ENCODE peak calls at places on chromosomes 16 and 17, in six cellular contexts. One of them, this sample, is unnamed.
A peak's percentile ranks its signal among the peaks of the same experiment; 100 is the strongest.

GRCh38 chr16:50708373-50709060 is 15.1 kb downstream of the NOD2 start:
- DNase-seq in upper lobe of left lung: peak; percentile 39
- DNase-seq in A549: no peak
- DNase-seq in ovary: no peak
- DNase-seq in H1: no peak
- DNase-seq in stomach: no peak
- DNase-seq in this sample: no peak

GRCh38 chr16:50671644-50672260 is 9.4 kb downstream of the SNX20 start:
- DNase-seq in upper lobe of left lung: no peak
- DNase-seq in A549: peak; percentile 62
- DNase-seq in ovary: no peak
- DNase-seq in H1: peak; percentile 74
- DNase-seq in stomach: no peak
- DNase-seq in this sample: no peak

GRCh38 chr16:106623-107324 is 28.7 kb downstream of the MPG start:
- DNase-seq in upper lobe of left lung: peak; percentile 66
- DNase-seq in A549: peak; percentile 86
- DNase-seq in ovary: no peak
- DNase-seq in H1: peak; percentile 70
- DNase-seq in stomach: peak; percentile 68
- DNase-seq in this sample: peak; percentile 65

GRCh38 chr16:50263940-50264929 is 2.1 kb upstream of the ADCY7 start:
- DNase-seq in upper lobe of left lung: peak; percentile 21
- DNase-seq in A549: peak; percentile 48
- DNase-seq in ovary: no peak
- DNase-seq in H1: no peak
- DNase-seq in stomach: no peak
- DNase-seq in this sample: no peak

GRCh38 chr16:2090481-2090797 is 42.7 kb downstream of the TSC2 start:
- DNase-seq in upper lobe of left lung: no peak
- DNase-seq in A549: no peak
- DNase-seq in ovary: no peak
- DNase-seq in H1: no peak
- DNase-seq in stomach: peak; percentile 57
- DNase-seq in this sample: no peak

GRCh38 chr17:66602659-66603363 is 232.1 kb upstream of the CACNG5 start:
- DNase-seq in upper lobe of left lung: no peak
- DNase-seq in A549: no peak
- DNase-seq in ovary: no peak
- DNase-seq in H1: no peak
- DNase-seq in stomach: no peak
- DNase-seq in this sample: no peak

GRCh38 chr17:40958086-40958953 is 8.4 kb downstream of the KRT39 start:
- DNase-seq in upper lobe of left lung: no peak
- DNase-seq in A549: no peak
- DNase-seq in ovary: no peak
- DNase-seq in H1: no peak
- DNase-seq in stomach: peak; percentile 58
- DNase-seq in this sample: no peak

GRCh38 chr17:6567528-6568185 is 11.3 kb upstream of the PITPNM3 start:
- DNase-seq in upper lobe of left lung: peak; percentile 82
- DNase-seq in A549: no peak
- DNase-seq in ovary: no peak
- DNase-seq in H1: peak; percentile 57
- DNase-seq in stomach: peak; percentile 49
- DNase-seq in this sample: no peak

GRCh38 chr17:38942641-38943040 is 17.2 kb downstream of the LASP1NB start:
- DNase-seq in upper lobe of left lung: no peak
- DNase-seq in A549: no peak
- DNase-seq in ovary: no peak
- DNase-seq in H1: no peak
- DNase-seq in stomach: no peak
- DNase-seq in this sample: no peak

GRCh38 chr16:24717411-24717810 is 12.0 kb upstream of the TNRC6A start:
- DNase-seq in upper lobe of left lung: no peak
- DNase-seq in A549: no peak
- DNase-seq in ovary: no peak
- DNase-seq in H1: no peak
- DNase-seq in stomach: no peak
- DNase-seq in this sample: peak; percentile 47

GRCh38 chr16:23742761-23743160 is 12.1 kb upstream of the CHP2 start:
- DNase-seq in upper lobe of left lung: no peak
- DNase-seq in A549: no peak
- DNase-seq in ovary: no peak
- DNase-seq in H1: no peak
- DNase-seq in stomach: no peak
- DNase-seq in this sample: no peak

GRCh38 chr17:40430272-40431230 is 12.7 kb upstream of the IGFBP4 start:
- DNase-seq in upper lobe of left lung: no peak
- DNase-seq in A549: no peak
- DNase-seq in ovary: peak; percentile 6
- DNase-seq in H1: no peak
- DNase-seq in stomach: peak; percentile 1
- DNase-seq in this sample: no peak

GRCh38 chr17:63304704-63305261 is 141.3 kb downstream of the CYB561 start:
- DNase-seq in upper lobe of left lung: no peak
- DNase-seq in A549: no peak
- DNase-seq in ovary: no peak
- DNase-seq in H1: no peak
- DNase-seq in stomach: no peak
- DNase-seq in this sample: no peak
- H3K9me3 ChIP-seq in upper lobe of left lung: no peaks in the 10 kb centered on the region
- H3K9me3 ChIP-seq in A549: no peaks in the 10 kb centered on the region
- H3K9me3 ChIP-seq in ovary: no peaks in the 10 kb centered on the region
- H3K9me3 ChIP-seq in H1: no peaks in the 10 kb centered on the region
- H3K9me3 ChIP-seq in stomach: no peaks in the 10 kb centered on the region
- H3K9me3 ChIP-seq in this sample: no peaks in the 10 kb centered on the region

GRCh38 chr17:74633261-74633783 is 9.8 kb upstream of the CD300E start:
- DNase-seq in upper lobe of left lung: no peak
- DNase-seq in A549: no peak
- DNase-seq in ovary: no peak
- DNase-seq in H1: no peak
- DNase-seq in stomach: no peak
- DNase-seq in this sample: no peak

GRCh38 chr17:74632597-74632996 is 9.1 kb upstream of the CD300E start:
- DNase-seq in upper lobe of left lung: no peak
- DNase-seq in A549: no peak
- DNase-seq in ovary: no peak
- DNase-seq in H1: no peak
- DNase-seq in stomach: no peak
- DNase-seq in this sample: no peak

GRCh38 chr17:74637912-74638311 is 14.4 kb upstream of the CD300E start:
- DNase-seq in upper lobe of left lung: no peak
- DNase-seq in A549: no peak
- DNase-seq in ovary: no peak
- DNase-seq in H1: no peak
- DNase-seq in stomach: no peak
- DNase-seq in this sample: no peak

GRCh38 chr17:74637265-74637664 is 13.7 kb upstream of the CD300E start:
- DNase-seq in upper lobe of left lung: peak; percentile 41
- DNase-seq in A549: no peak
- DNase-seq in ovary: no peak
- DNase-seq in H1: no peak
- DNase-seq in stomach: no peak
- DNase-seq in this sample: no peak

GRCh38 chr17:74635418-74635817 is 11.9 kb upstream of the CD300E start:
- DNase-seq in upper lobe of left lung: no peak
- DNase-seq in A549: no peak
- DNase-seq in ovary: no peak
- DNase-seq in H1: no peak
- DNase-seq in stomach: no peak
- DNase-seq in this sample: no peak
- H3K27ac ChIP-seq in upper lobe of left lung: no peak overlapping the region
- H3K27ac ChIP-seq in A549: no peak overlapping the region
- H3K27ac ChIP-seq in ovary: no peak overlapping the region
- H3K27ac ChIP-seq in H1: no peak overlapping the region
- H3K27ac ChIP-seq in stomach: no peak overlapping the region
- H3K27ac ChIP-seq in this sample: no peak overlapping the region

GRCh38 chr16:85291302-85292148 is 179.3 kb upstream of the CIBAR2 start:
- DNase-seq in upper lobe of left lung: peak; percentile 43
- DNase-seq in A549: no peak
- DNase-seq in ovary: no peak
- DNase-seq in H1: no peak
- DNase-seq in stomach: peak; percentile 66
- DNase-seq in this sample: no peak
- TF ChIP-seq EP300 in upper lobe of left lung: no peak
- TF ChIP-seq EP300 in A549: no peak
- TF ChIP-seq EP300 in ovary: no peak
- TF ChIP-seq EP300 in H1: no peak
- TF ChIP-seq EP300 in stomach: no peak
- TF ChIP-seq EP300 in this sample: no peak

GRCh38 chr17:22703786-22704441 is 1011.6 kb downstream of the KCNJ18 start:
- DNase-seq in upper lobe of left lung: no peak
- DNase-seq in A549: peak; percentile 21
- DNase-seq in ovary: no peak
- DNase-seq in H1: no peak
- DNase-seq in stomach: no peak
- DNase-seq in this sample: no peak

GRCh38 chr17:22707626-22708025 is 1015.3 kb downstream of the KCNJ18 start:
- DNase-seq in upper lobe of left lung: no peak
- DNase-seq in A549: no peak
- DNase-seq in ovary: no peak
- DNase-seq in H1: no peak
- DNase-seq in stomach: no peak
- DNase-seq in this sample: no peak

GRCh38 chr17:22704674-22705073 is 1012.4 kb downstream of the KCNJ18 start:
- DNase-seq in upper lobe of left lung: no peak
- DNase-seq in A549: peak; percentile 40
- DNase-seq in ovary: no peak
- DNase-seq in H1: no peak
- DNase-seq in stomach: no peak
- DNase-seq in this sample: no peak

GRCh38 chr17:22703204-22703603 is 1010.9 kb downstream of the KCNJ18 start:
- DNase-seq in upper lobe of left lung: no peak
- DNase-seq in A549: no peak
- DNase-seq in ovary: no peak
- DNase-seq in H1: no peak
- DNase-seq in stomach: no peak
- DNase-seq in this sample: no peak
- H3K9me3 ChIP-seq in upper lobe of left lung: no peaks in the 10 kb centered on the region
- H3K9me3 ChIP-seq in A549: no peaks in the 10 kb centered on the region
- H3K9me3 ChIP-seq in ovary: no peaks in the 10 kb centered on the region
- H3K9me3 ChIP-seq in H1: peaks cover 44% of the 10 kb centered on the region
- H3K9me3 ChIP-seq in stomach: no peaks in the 10 kb centered on the region
- H3K9me3 ChIP-seq in this sample: peaks cover 20% of the 10 kb centered on the region

DNA sequence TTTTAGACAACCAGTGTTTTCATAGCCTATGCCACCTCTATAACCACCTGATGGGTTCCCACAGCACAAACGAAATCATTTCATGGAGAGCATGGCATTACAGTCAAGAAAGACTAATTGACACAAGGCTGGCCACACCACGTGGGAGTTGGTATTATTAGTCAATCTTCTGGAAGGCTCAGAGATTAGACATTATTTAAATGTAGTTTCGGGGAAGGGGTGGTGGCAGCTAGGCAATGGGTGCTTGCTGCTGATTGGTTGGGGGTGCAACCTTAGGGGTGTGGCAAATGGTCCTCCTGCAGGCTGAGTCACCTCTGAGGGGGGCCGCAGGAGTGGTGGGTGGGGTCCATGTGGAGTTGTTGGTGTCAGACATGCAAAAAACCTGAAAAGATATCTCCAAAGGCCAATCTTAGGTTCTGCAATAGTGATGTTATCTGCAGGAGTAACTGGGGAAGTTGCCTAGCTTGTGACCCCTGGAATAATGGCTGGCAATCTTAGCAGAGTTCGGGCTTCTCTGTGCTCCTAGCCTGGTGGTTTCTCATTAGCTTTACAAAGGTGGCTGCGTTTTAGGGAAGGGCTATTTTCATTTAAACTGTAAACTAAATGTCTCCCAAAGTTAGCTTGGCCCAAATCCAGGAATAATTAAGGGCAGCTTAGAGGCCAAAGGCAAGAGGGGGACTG is 4.6 kb downstream of the TEN1 start:
- DNase-seq in upper lobe of left lung: peak; percentile 77
- DNase-seq in A549: no peak
- DNase-seq in ovary: no peak
- DNase-seq in H1: peak; percentile 70
- DNase-seq in stomach: peak; percentile 56
- DNase-seq in this sample: no peak
- H3K27ac ChIP-seq in upper lobe of left lung: peak overlapping the region; percentile 72
- H3K27ac ChIP-seq in A549: no peak overlapping the region
- H3K27ac ChIP-seq in ovary: no peak overlapping the region
- H3K27ac ChIP-seq in H1: peak overlapping the region; percentile 62
- H3K27ac ChIP-seq in stomach: peak overlapping the region; percentile 29
- H3K27ac ChIP-seq in this sample: peak overlapping the region; percentile 65